ENCODE peak calls at places on chromosomes 3 and 15, in eight cellular contexts. Z is GM23248, G is Panc1, E is hypothalamus, H is left ventricle myocardium inferior, T is coronary artery, L is sigmoid colon, Q is tibial artery. Y is an unnamed sample.

GRCh38 chr15:23484870-23485269 is 37.8 kb upstream of the GOLGA6L2 start:
- DNase-seq in Z (peak; percentile 20), G (no peak), E (no peak), H (no peak), T (no peak), L (no peak), Q (no peak), Y (no peak)

GRCh38 chr15:81256916-81257315 is 60.2 kb downstream of the IL16 start:
- DNase-seq in Z (peak; percentile 75), G (no peak), E (no peak), H (no peak), T (no peak), L (no peak), Q (no peak), Y (peak; percentile 34)

GRCh38 chr3:123880998-123881561 is 3.1 kb downstream of the MYLK start:
- DNase-seq in Z (peak; percentile 74), G (no peak), E (no peak), H (no peak), T (no peak), L (no peak), Q (no peak), Y (peak; percentile 22)

GRCh38 chr3:120160050-120160449 is 65.8 kb upstream of the GSK3B start:
- DNase-seq in Z (peak; percentile 98), G (no peak), E (no peak), H (peak; percentile 56), T (peak; percentile 79), L (peak; percentile 87), Q (peak; percentile 93), Y (peak; percentile 99)

GRCh38 chr3:194381460-194381875 is 11.9 kb upstream of the LRRC15 start:
- DNase-seq in Z (no peak), G (no peak), E (peak; percentile 14), H (no peak), T (peak; percentile 45), L (no peak), Q (peak; percentile 45), Y (peak; percentile 12)

GRCh38 chr3:45790611-45791010 is 5.7 kb downstream of the SLC6A20 start:
- DNase-seq in Z (no peak), G (no peak), E (no peak), H (no peak), T (no peak), L (no peak), Q (no peak), Y (no peak)

GRCh38 chr3:83189634-83190033 is 1428.2 kb upstream of the GBE1 start:
- DNase-seq in Z (no peak), G (no peak), E (no peak), H (no peak), T (no peak), L (no peak), Q (no peak), Y (no peak)

GRCh38 chr15:39645138-39645975 is 64.5 kb downstream of the THBS1 start:
- DNase-seq in Z (no peak), G (no peak), E (no peak), H (peak; percentile 37), T (no peak), L (no peak), Q (no peak), Y (no peak)

GRCh38 chr3:37891227-37891626 is 29.5 kb downstream of the CTDSPL start:
- DNase-seq in Z (no peak), G (no peak), E (no peak), H (no peak), T (no peak), L (no peak), Q (no peak), Y (peak; percentile 24)

GRCh38 chr3:5563537-5564277 is 376.2 kb downstream of the EDEM1 start:
- DNase-seq in Z (no peak), G (no peak), E (no peak), H (no peak), T (no peak), L (no peak), Q (no peak), Y (no peak)

GRCh38 chr3:170608475-170608874 is 22.6 kb upstream of the SLC7A14 start:
- DNase-seq in Z (no peak), G (no peak), E (no peak), H (no peak), T (no peak), L (no peak), Q (no peak), Y (no peak)

GRCh38 chr3:81760215-81760614 is 1.2 kb downstream of the GBE1 start:
- DNase-seq in Z (peak; percentile 37), G (no peak), E (no peak), H (no peak), T (no peak), L (no peak), Q (no peak), Y (no peak)

GRCh38 chr15:78509726-78510312 is 2.4 kb downstream of the HYKK start:
- DNase-seq in Z (no peak), G (no peak), E (no peak), H (no peak), T (no peak), L (no peak), Q (no peak), Y (no peak)

GRCh38 chr3:159904911-159905310 is 83.7 kb upstream of the IL12A start:
- DNase-seq in Z (peak; percentile 13), G (no peak), E (no peak), H (no peak), T (no peak), L (no peak), Q (no peak), Y (no peak)

GRCh38 chr15:64096486-64097431 is 977 bp downstream of the SNX1 start:
- DNase-seq in Z (peak; percentile 71), G (no peak), E (no peak), H (no peak), T (no peak), L (no peak), Q (no peak), Y (peak; percentile 42)

GRCh38 chr15:84911879-84912660 is 27.6 kb downstream of the SLC28A1 start:
- DNase-seq in Z (peak; percentile 98), G (no peak), E (no peak), H (peak; percentile 90), T (peak; percentile 98), L (peak; percentile 97), Q (peak; percentile 99), Y (peak; percentile 90)

GRCh38 chr3:31137718-31138465 is 243.4 kb upstream of the GADL1 start:
- DNase-seq in Z (peak; percentile 13), G (no peak), E (no peak), H (no peak), T (no peak), L (no peak), Q (no peak), Y (peak; percentile 16)

GRCh38 chr3:89107461-89108035 is at the start of gene EPHA3:
- DNase-seq in Z (peak; percentile 57), G (no peak), E (peak; percentile 72), H (peak; percentile 77), T (peak; percentile 86), L (peak; percentile 85), Q (peak; percentile 86), Y (peak; percentile 69)

Y was measured in mammary epithelial cell.